ENCODE peak calls at places on chromosome 3, in five cellular contexts. R, O, K, B and Y are unnamed samples.
A peak's percentile ranks its signal among the peaks of the same experiment; 100 is the strongest.

GRCh38 chr3:28651159-28651558 is 302.5 kb upstream of the AZI2 start:
- DNase-seq in O (no peak), K (no peak), B (no peak), R (no peak), Y (no peak)

GRCh38 chr3:115857518-115858136 is 234.3 kb downstream of the GAP43 start:
- DNase-seq in R (no peak), B (peak; percentile 74), K (no peak), O (no peak), Y (no peak)

GRCh38 chr3:127074900-127075360 is 92.0 kb downstream of the PLXNA1 start:
- DNase-seq in R (no peak), K (no peak), O (no peak), B (peak; percentile 48), Y (peak; percentile 49)

GRCh38 chr3:170961616-170962400 is 53.4 kb upstream of the EIF5A2 start:
- DNase-seq in O (no peak), B (peak; percentile 54), K (no peak), R (no peak), Y (peak; percentile 66)

GRCh38 chr3:148601766-148602685 is 95.7 kb upstream of the AGTR1 start:
- DNase-seq in R (no peak), O (no peak), B (peak; percentile 48), K (no peak), Y (no peak)

GRCh38 chr3:159458010-159458409 is 530.6 kb upstream of the IL12A start:
- DNase-seq in B (peak; percentile 97), K (no peak), O (no peak), R (peak; percentile 54), Y (no peak)

GRCh38 chr3:52934626-52935530 is 37.5 kb upstream of the STIMATE start:
- DNase-seq in O (peak; percentile 24), K (no peak), R (peak; percentile 31), B (peak; percentile 64), Y (peak; percentile 72)

GRCh38 chr3:184371570-184372018 is 6.4 kb downstream of the THPO start:
- DNase-seq in R (peak; percentile 98), O (peak; percentile 82), K (peak; percentile 70), B (peak; percentile 89), Y (peak; percentile 86)

GRCh38 chr3:69541059-69541471 is 155.2 kb upstream of the FRMD4B start:
- DNase-seq in R (no peak), B (no peak), O (peak; percentile 16), K (peak; percentile 60), Y (no peak)

GRCh38 chr3:38489766-38490165 is 6.4 kb upstream of the EXOG start:
- DNase-seq in B (no peak), R (no peak), O (no peak), K (no peak), Y (no peak)

GRCh38 chr3:73580343-73580742 is 44.4 kb downstream of the PDZRN3 start:
- DNase-seq in B (peak; percentile 100), O (no peak), R (no peak), K (peak; percentile 47), Y (no peak)

GRCh38 chr3:12188681-12189287 is 30.1 kb upstream of the TIMP4 start:
- DNase-seq in K (no peak), R (no peak), B (no peak), O (no peak), Y (no peak)

GRCh38 chr3:66478923-66479322 is 21.9 kb downstream of the LRIG1 start:
- DNase-seq in B (no peak), R (no peak), O (no peak), K (no peak), Y (no peak)

GRCh38 chr3:123880998-123881561 is 3.1 kb downstream of the MYLK start:
- DNase-seq in R (peak; percentile 41), O (no peak), B (peak; percentile 63), K (no peak), Y (peak; percentile 3)

GRCh38 chr3:148605551-148605950 is 92.2 kb upstream of the AGTR1 start:
- DNase-seq in B (no peak), O (no peak), R (no peak), K (no peak), Y (no peak)

GRCh38 chr3:146517684-146518435 is 26.5 kb downstream of the PLSCR1 start:
- DNase-seq in O (no peak), B (no peak), K (no peak), R (no peak), Y (peak; percentile 15)

GRCh38 chr3:138725116-138725515 is 109.6 kb downstream of the PIK3CB start:
- DNase-seq in O (no peak), R (no peak), K (no peak), B (no peak), Y (no peak)

GRCh38 chr3:122793568-122794416 is at the start of gene HSPBAP1:
- DNase-seq in B (peak; percentile 91), R (peak; percentile 72), K (peak; percentile 92), O (peak; percentile 90), Y (no peak)

GRCh38 chr3:46440531-46441294 is 24.0 kb downstream of the LTF start:
- DNase-seq in K (no peak), B (no peak), R (no peak), O (no peak), Y (no peak)

GRCh38 chr3:129180461-129180860 is 3.2 kb downstream of the CNBP start:
- DNase-seq in B (no peak), O (no peak), R (no peak), K (no peak), Y (no peak)

GRCh38 chr3:129184396-129184656 is 630 bp upstream of the CNBP start:
- DNase-seq in K (peak; percentile 30), B (no peak), R (no peak), O (no peak), Y (no peak)

GRCh38 chr3:129183569-129184395 is at the start of gene CNBP:
- DNase-seq in R (peak; percentile 96), O (peak; percentile 95), B (peak; percentile 92), K (peak; percentile 95), Y (peak; percentile 98)

GRCh38 chr3:129181834-129182233 is 1.9 kb downstream of the CNBP start:
- DNase-seq in B (no peak), O (no peak), K (no peak), R (no peak), Y (peak; percentile 53)

GRCh38 chr3:129182390-129183180 is 1.1 kb downstream of the CNBP start:
- DNase-seq in O (no peak), B (peak; percentile 50), K (no peak), R (no peak), Y (peak; percentile 55)
- TF ChIP-seq POLR2A in O (no peak), B (peak; percentile 33), K (no peak), R (no peak), Y (peak; percentile 24)

DNA sequence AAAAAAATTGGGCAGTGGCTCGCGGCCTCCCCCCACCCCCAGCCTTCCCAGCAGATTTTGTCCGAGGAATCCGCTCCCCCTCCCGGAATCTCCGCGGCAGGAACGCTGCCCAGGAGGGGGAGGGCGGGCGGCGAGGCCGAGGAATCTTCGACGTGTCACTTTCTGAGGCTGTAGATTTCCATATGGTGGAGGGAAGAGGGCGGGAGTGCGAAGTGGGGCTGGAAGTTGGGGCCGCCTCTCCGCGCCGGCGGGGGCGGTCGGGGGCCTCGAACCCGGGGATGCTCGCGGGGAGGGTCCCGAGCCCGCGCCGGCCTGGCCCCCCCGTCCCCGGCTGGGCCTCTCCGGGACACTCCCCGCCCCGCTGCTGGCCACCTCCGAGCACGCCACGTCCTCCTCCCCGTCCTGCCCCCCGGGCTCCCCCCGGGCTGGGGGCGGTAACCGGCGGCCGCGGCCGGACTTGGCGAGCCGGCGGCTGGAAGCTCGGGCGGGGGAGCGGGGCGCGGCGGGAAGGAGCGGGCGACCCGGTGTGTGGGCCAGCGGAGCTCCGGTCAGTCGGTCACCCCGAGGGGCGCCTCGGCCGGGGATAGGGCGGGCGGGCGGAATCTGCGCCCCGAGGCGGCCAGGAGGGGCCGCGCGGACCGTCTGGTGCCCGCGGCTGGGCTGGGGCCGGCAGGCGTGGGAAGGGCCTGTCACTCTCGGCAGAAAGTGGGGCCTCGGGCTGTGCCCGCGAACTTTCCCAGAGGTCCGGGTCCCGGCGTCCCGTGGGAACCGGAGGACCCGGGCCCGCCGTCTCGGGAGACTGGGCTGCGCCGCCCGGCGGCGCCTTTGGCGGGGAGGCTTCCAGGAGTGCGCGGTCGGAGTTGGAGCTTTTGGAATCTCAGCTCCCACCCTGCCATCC is 949 bp downstream of the FNDC3B start:
- DNase-seq in O (peak; percentile 88), R (peak; percentile 60), K (peak; percentile 66), B (peak; percentile 86), Y (peak; percentile 65)
- TF ChIP-seq POLR2A in O (peak; percentile 65), R (peak; percentile 54), K (no peak), B (peak; percentile 79), Y (no peak)

DNA sequence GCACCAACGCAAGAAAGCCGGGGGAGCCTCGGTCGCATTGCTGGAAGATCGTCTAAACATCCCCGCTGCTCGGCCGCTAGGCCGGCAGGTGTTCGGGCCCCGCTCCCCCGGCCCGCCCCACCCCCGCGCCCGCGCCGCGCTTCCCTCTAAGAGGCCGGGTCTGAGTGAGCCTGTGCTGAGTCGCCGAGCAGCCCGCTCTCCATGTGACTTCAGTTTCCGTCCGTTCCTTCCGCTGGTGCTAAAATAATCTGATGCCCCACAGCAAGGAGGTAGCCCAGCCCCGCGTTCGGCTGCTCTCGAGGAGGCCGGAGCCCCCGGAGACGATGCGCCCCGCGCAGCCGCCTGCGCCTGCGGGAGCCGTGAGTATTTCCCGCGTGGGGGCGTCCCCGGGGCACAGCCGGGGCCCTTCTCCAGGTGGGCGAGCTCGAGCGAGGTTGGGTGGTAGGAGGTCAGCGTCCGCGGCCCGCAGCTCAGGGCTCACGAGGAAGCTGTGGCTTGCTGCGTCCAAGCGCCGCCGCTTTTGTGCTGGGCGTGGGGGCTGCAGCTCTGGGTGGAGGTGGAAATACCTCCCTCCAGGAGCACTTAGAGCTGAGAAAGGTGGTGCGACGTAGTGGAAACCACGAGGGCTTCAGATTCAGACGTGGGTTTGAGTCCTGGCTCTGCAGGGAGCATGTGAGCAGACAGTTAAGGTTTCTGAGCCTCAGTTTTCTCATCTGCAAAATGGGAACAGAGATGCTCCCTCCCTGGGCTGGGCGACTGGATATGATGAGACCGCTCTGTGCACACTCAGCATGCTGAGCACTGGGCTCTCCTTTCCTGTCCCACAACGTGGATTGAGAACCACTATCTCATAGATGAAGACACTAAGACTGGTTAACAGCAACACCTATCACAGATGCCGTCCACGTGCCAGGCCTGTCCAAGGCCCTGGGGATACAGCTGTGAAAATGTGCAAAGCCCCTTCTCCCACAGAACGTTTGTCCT is at the start of gene NRROS:
- DNase-seq in B (peak; percentile 38), K (peak; percentile 37), R (peak; percentile 71), O (peak; percentile 33), Y (peak; percentile 86)
- TF ChIP-seq POLR2A in B (no peak), K (no peak), R (no peak), O (no peak), Y (peak; percentile 61)

GRCh38 chr3:155870133-155870944 is at the start of gene GMPS:
- DNase-seq in R (peak; percentile 81), K (peak; percentile 92), O (peak; percentile 96), B (peak; percentile 89), Y (peak; percentile 97)
- TF ChIP-seq POLR2A in R (peak; percentile 77), K (no peak), O (peak; percentile 65), B (peak; percentile 80), Y (peak; percentile 72)